ENCODE peak calls at places on chromosomes 3 and 15, in four cellular contexts. I is T-cell; J is activated naive CD8-positive, alpha-beta T cell treated with anti-CD3 and anti-CD28 coated beads, Interleukin-2, amount 50 U/mL, for 24 hours; B is brain microvascular endothelial cell. K is an unnamed sample.
A peak's percentile ranks its signal among the peaks of the same experiment; 100 is the strongest.

GRCh38 chr15:49927462-49927861 is 191.6 kb downstream of the ATP8B4 start:
- DNase-seq in I (no peak), J (no peak), B (no peak), K (no peak)

GRCh38 chr3:46669191-46669999 is 24.1 kb downstream of the ALS2CL start:
- DNase-seq in J (no peak), B (no peak), I (no peak), K (no peak)

GRCh38 chr15:64897345-64897985 is 14.2 kb upstream of the ANKDD1A start:
- DNase-seq in I (no peak), B (peak; percentile 53), J (no peak), K (no peak)

GRCh38 chr3:64141476-64141875 is 83.8 kb downstream of the PRICKLE2 start:
- DNase-seq in I (no peak), J (no peak), B (no peak), K (no peak)

GRCh38 chr3:14787630-14788029 is 31.1 kb upstream of the FGD5 start:
- DNase-seq in B (no peak), J (no peak), I (no peak), K (no peak)

GRCh38 chr3:109387241-109387640 is 49.9 kb upstream of the DPPA4 start:
- DNase-seq in J (no peak), B (no peak), I (no peak), K (no peak)

GRCh38 chr15:74201656-74202420 is 749 bp downstream of the STRA6 start:
- DNase-seq in B (peak; percentile 70), J (no peak), I (no peak), K (no peak)

GRCh38 chr3:79845546-79845945 is 77.7 kb upstream of the ROBO1 start:
- DNase-seq in B (no peak), J (no peak), I (no peak), K (no peak)

GRCh38 chr3:160804762-160805161 is 48.7 kb downstream of the PPM1L start:
- DNase-seq in B (peak; percentile 19), J (no peak), I (no peak), K (no peak)

GRCh38 chr3:106560451-106560966 is 691.7 kb upstream of the CBLB start:
- DNase-seq in I (no peak), B (peak; percentile 36), J (no peak), K (no peak)

GRCh38 chr3:149239357-149239936 is 17.8 kb upstream of the CP start:
- DNase-seq in I (no peak), J (no peak), B (no peak), K (no peak)

GRCh38 chr15:73887481-73887880 is 14.1 kb downstream of the TBC1D21 start:
- DNase-seq in J (no peak), I (no peak), B (no peak), K (no peak)